ENCODE peak calls at places on chromosomes 5 and 9, in eight cellular contexts. One of them, this sample, is unnamed.

GRCh38 chr5:154430466-154430865 is 15.3 kb upstream of the SAP30L start:
- DNase-seq in astrocyte: no peak
- DNase-seq in neural progenitor cell: no peak
- DNase-seq in K562: no peak
- DNase-seq in SJSA1: no peak
- DNase-seq in CD4-positive, CD25-positive, alpha-beta regulatory T cell: no peak
- DNase-seq in HL-60: no peak
- DNase-seq in Peyer's patch: no peak
- DNase-seq in this sample: no peak

GRCh38 chr9:137619240-137620090 is 660 bp downstream of the EHMT1 start:
- DNase-seq in astrocyte: peak; percentile 28
- DNase-seq in neural progenitor cell: peak; percentile 74
- DNase-seq in K562: peak; percentile 58
- DNase-seq in SJSA1: no peak
- DNase-seq in CD4-positive, CD25-positive, alpha-beta regulatory T cell: peak; percentile 23
- DNase-seq in HL-60: no peak
- DNase-seq in Peyer's patch: peak; percentile 69
- DNase-seq in this sample: peak; percentile 34

GRCh38 chr5:172637122-172637580 is 3.9 kb upstream of the NEURL1B start:
- DNase-seq in astrocyte: no peak
- DNase-seq in neural progenitor cell: no peak
- DNase-seq in K562: no peak
- DNase-seq in SJSA1: no peak
- DNase-seq in CD4-positive, CD25-positive, alpha-beta regulatory T cell: no peak
- DNase-seq in HL-60: no peak
- DNase-seq in Peyer's patch: peak; percentile 89
- DNase-seq in this sample: peak; percentile 80

GRCh38 chr5:180601591-180602480 is 10.5 kb upstream of the SCGB3A1 start:
- DNase-seq in astrocyte: no peak
- DNase-seq in neural progenitor cell: no peak
- DNase-seq in K562: no peak
- DNase-seq in SJSA1: no peak
- DNase-seq in CD4-positive, CD25-positive, alpha-beta regulatory T cell: no peak
- DNase-seq in HL-60: no peak
- DNase-seq in Peyer's patch: peak; percentile 35
- DNase-seq in this sample: no peak

GRCh38 chr9:133824106-133824801 is 86.1 kb upstream of the SARDH start:
- DNase-seq in astrocyte: no peak
- DNase-seq in neural progenitor cell: no peak
- DNase-seq in K562: no peak
- DNase-seq in SJSA1: no peak
- DNase-seq in CD4-positive, CD25-positive, alpha-beta regulatory T cell: no peak
- DNase-seq in HL-60: no peak
- DNase-seq in Peyer's patch: no peak
- DNase-seq in this sample: no peak

GRCh38 chr9:137610944-137611343 is 5.5 kb downstream of the ARRDC1 start:
- DNase-seq in astrocyte: no peak
- DNase-seq in neural progenitor cell: no peak
- DNase-seq in K562: no peak
- DNase-seq in SJSA1: no peak
- DNase-seq in CD4-positive, CD25-positive, alpha-beta regulatory T cell: no peak
- DNase-seq in HL-60: no peak
- DNase-seq in Peyer's patch: no peak
- DNase-seq in this sample: no peak

GRCh38 chr5:96067902-96068614 is 106.4 kb upstream of the ELL2 start:
- DNase-seq in astrocyte: peak; percentile 96
- DNase-seq in neural progenitor cell: no peak
- DNase-seq in K562: peak; percentile 57
- DNase-seq in SJSA1: peak; percentile 81
- DNase-seq in CD4-positive, CD25-positive, alpha-beta regulatory T cell: no peak
- DNase-seq in HL-60: no peak
- DNase-seq in Peyer's patch: peak; percentile 48
- DNase-seq in this sample: peak; percentile 96

GRCh38 chr5:157366741-157367684 is 93.0 kb upstream of the NIPAL4 start:
- DNase-seq in astrocyte: peak; percentile 70
- DNase-seq in neural progenitor cell: peak; percentile 72
- DNase-seq in K562: peak; percentile 28
- DNase-seq in SJSA1: peak; percentile 85
- DNase-seq in CD4-positive, CD25-positive, alpha-beta regulatory T cell: no peak
- DNase-seq in HL-60: no peak
- DNase-seq in Peyer's patch: no peak
- DNase-seq in this sample: no peak

GRCh38 chr9:116549061-116549664 is 137.9 kb upstream of the TRIM32 start:
- DNase-seq in astrocyte: peak; percentile 90
- DNase-seq in neural progenitor cell: no peak
- DNase-seq in K562: peak; percentile 37
- DNase-seq in SJSA1: peak; percentile 77
- DNase-seq in CD4-positive, CD25-positive, alpha-beta regulatory T cell: no peak
- DNase-seq in HL-60: peak; percentile 88
- DNase-seq in Peyer's patch: peak; percentile 54
- DNase-seq in this sample: peak; percentile 81

GRCh38 chr9:91048739-91049138 is 247.1 kb downstream of the SYK start:
- DNase-seq in astrocyte: no peak
- DNase-seq in neural progenitor cell: no peak
- DNase-seq in K562: no peak
- DNase-seq in SJSA1: no peak
- DNase-seq in CD4-positive, CD25-positive, alpha-beta regulatory T cell: no peak
- DNase-seq in HL-60: no peak
- DNase-seq in Peyer's patch: no peak
- DNase-seq in this sample: no peak

GRCh38 chr5:157248771-157249475 is 17.0 kb upstream of the CYFIP2 start:
- DNase-seq in astrocyte: no peak
- DNase-seq in neural progenitor cell: no peak
- DNase-seq in K562: no peak
- DNase-seq in SJSA1: peak; percentile 10
- DNase-seq in CD4-positive, CD25-positive, alpha-beta regulatory T cell: peak; percentile 66
- DNase-seq in HL-60: no peak
- DNase-seq in Peyer's patch: no peak
- DNase-seq in this sample: no peak

GRCh38 chr5:94103507-94104245 is 362.3 kb upstream of the POU5F2 start:
- DNase-seq in astrocyte: no peak
- DNase-seq in neural progenitor cell: no peak
- DNase-seq in K562: peak; percentile 32
- DNase-seq in SJSA1: no peak
- DNase-seq in CD4-positive, CD25-positive, alpha-beta regulatory T cell: no peak
- DNase-seq in HL-60: no peak
- DNase-seq in Peyer's patch: no peak
- DNase-seq in this sample: no peak

GRCh38 chr9:113526841-113527240 is 63.3 kb downstream of the RGS3 start:
- DNase-seq in astrocyte: no peak
- DNase-seq in neural progenitor cell: no peak
- DNase-seq in K562: no peak
- DNase-seq in SJSA1: no peak
- DNase-seq in CD4-positive, CD25-positive, alpha-beta regulatory T cell: no peak
- DNase-seq in HL-60: no peak
- DNase-seq in Peyer's patch: no peak
- DNase-seq in this sample: no peak

GRCh38 chr5:156256644-156257043 is 70.3 kb upstream of the SGCD start:
- DNase-seq in astrocyte: no peak
- DNase-seq in neural progenitor cell: no peak
- DNase-seq in K562: no peak
- DNase-seq in SJSA1: no peak
- DNase-seq in CD4-positive, CD25-positive, alpha-beta regulatory T cell: no peak
- DNase-seq in HL-60: no peak
- DNase-seq in Peyer's patch: no peak
- DNase-seq in this sample: no peak

GRCh38 chr9:70614786-70615565 is 200.5 kb upstream of the KLF9 start:
- DNase-seq in astrocyte: no peak
- DNase-seq in neural progenitor cell: no peak
- DNase-seq in K562: no peak
- DNase-seq in SJSA1: no peak
- DNase-seq in CD4-positive, CD25-positive, alpha-beta regulatory T cell: no peak
- DNase-seq in HL-60: no peak
- DNase-seq in Peyer's patch: no peak
- DNase-seq in this sample: no peak

GRCh38 chr5:170028124-170028523 is 47.8 kb upstream of the INSYN2B start:
- DNase-seq in astrocyte: no peak
- DNase-seq in neural progenitor cell: no peak
- DNase-seq in K562: no peak
- DNase-seq in SJSA1: no peak
- DNase-seq in CD4-positive, CD25-positive, alpha-beta regulatory T cell: no peak
- DNase-seq in HL-60: no peak
- DNase-seq in Peyer's patch: no peak
- DNase-seq in this sample: peak; percentile 45

GRCh38 chr9:94928271-94928670 is 201.8 kb downstream of the AOPEP start:
- DNase-seq in astrocyte: no peak
- DNase-seq in neural progenitor cell: no peak
- DNase-seq in K562: no peak
- DNase-seq in SJSA1: no peak
- DNase-seq in CD4-positive, CD25-positive, alpha-beta regulatory T cell: no peak
- DNase-seq in HL-60: no peak
- DNase-seq in Peyer's patch: no peak
- DNase-seq in this sample: no peak

GRCh38 chr9:94927048-94927761 is 200.7 kb downstream of the AOPEP start:
- DNase-seq in astrocyte: no peak
- DNase-seq in neural progenitor cell: no peak
- DNase-seq in K562: peak; percentile 19
- DNase-seq in SJSA1: no peak
- DNase-seq in CD4-positive, CD25-positive, alpha-beta regulatory T cell: no peak
- DNase-seq in HL-60: no peak
- DNase-seq in Peyer's patch: no peak
- DNase-seq in this sample: no peak

GRCh38 chr9:94927762-94928158 is 201.3 kb downstream of the AOPEP start:
- DNase-seq in astrocyte: no peak
- DNase-seq in neural progenitor cell: no peak
- DNase-seq in K562: no peak
- DNase-seq in SJSA1: no peak
- DNase-seq in CD4-positive, CD25-positive, alpha-beta regulatory T cell: no peak
- DNase-seq in HL-60: no peak
- DNase-seq in Peyer's patch: no peak
- DNase-seq in this sample: no peak

GRCh38 chr9:94925751-94926456 is 199.4 kb downstream of the AOPEP start:
- DNase-seq in astrocyte: no peak
- DNase-seq in neural progenitor cell: no peak
- DNase-seq in K562: no peak
- DNase-seq in SJSA1: no peak
- DNase-seq in CD4-positive, CD25-positive, alpha-beta regulatory T cell: no peak
- DNase-seq in HL-60: no peak
- DNase-seq in Peyer's patch: no peak
- DNase-seq in this sample: peak; percentile 38

GRCh38 chr9:94926457-94926852 is 200.0 kb downstream of the AOPEP start:
- DNase-seq in astrocyte: no peak
- DNase-seq in neural progenitor cell: no peak
- DNase-seq in K562: no peak
- DNase-seq in SJSA1: no peak
- DNase-seq in CD4-positive, CD25-positive, alpha-beta regulatory T cell: no peak
- DNase-seq in HL-60: no peak
- DNase-seq in Peyer's patch: no peak
- DNase-seq in this sample: no peak
- H3K27ac ChIP-seq in astrocyte: no peak overlapping the region
- H3K27ac ChIP-seq in neural progenitor cell: no peak overlapping the region
- H3K27ac ChIP-seq in K562: no peak overlapping the region
- H3K27ac ChIP-seq in SJSA1: no peak overlapping the region
- H3K27ac ChIP-seq in CD4-positive, CD25-positive, alpha-beta regulatory T cell: no peak overlapping the region
- H3K27ac ChIP-seq in HL-60: no peak overlapping the region
- H3K27ac ChIP-seq in Peyer's patch: no peak overlapping the region
- H3K27ac ChIP-seq in this sample: peak overlapping the region; percentile 8

DNA sequence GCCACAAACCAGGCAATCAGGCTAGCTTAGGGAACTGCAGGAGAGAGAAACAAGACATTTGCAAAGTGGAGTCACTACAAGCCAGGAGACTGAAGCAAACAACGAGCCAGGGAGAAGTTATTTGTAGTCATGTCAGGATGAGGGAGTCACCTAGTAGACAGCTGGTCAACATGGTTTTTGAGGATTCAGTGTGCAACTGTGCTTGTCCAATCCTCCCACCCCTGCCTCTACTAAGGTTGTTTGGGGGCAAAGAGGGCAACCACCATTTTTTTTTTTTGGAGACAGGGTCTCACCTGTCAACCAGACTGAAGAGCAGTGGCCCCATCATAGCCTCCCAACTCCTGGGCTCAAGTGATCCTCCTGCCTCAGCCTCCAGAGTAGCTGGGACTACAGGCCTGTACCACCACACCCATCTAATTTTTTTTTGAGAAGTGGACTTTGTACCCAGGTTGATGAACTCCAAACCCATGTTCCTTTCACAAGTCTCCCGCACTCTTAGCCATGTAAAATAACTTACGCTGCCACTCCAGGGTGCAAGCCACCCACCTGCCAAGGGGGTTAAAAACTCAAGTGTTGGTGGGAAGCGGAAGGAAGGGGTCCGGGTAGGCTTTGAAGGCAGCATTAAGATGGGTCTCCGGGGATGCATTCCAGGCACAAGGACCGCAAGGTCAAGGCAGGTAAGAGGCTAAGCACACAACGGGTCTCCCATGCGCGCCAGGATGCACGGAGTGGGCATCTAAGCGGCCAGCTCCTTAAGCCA is 995 bp downstream of the RPL35 start:
- DNase-seq in astrocyte: no peak
- DNase-seq in neural progenitor cell: no peak
- DNase-seq in K562: no peak
- DNase-seq in SJSA1: no peak
- DNase-seq in CD4-positive, CD25-positive, alpha-beta regulatory T cell: no peak
- DNase-seq in HL-60: no peak
- DNase-seq in Peyer's patch: no peak
- DNase-seq in this sample: no peak
- H3K27ac ChIP-seq in astrocyte: peak overlapping the region; percentile 90
- H3K27ac ChIP-seq in neural progenitor cell: no peak overlapping the region
- H3K27ac ChIP-seq in K562: peak overlapping the region; percentile 94
- H3K27ac ChIP-seq in SJSA1: peak overlapping the region; percentile 91
- H3K27ac ChIP-seq in CD4-positive, CD25-positive, alpha-beta regulatory T cell: peak overlapping the region; percentile 93
- H3K27ac ChIP-seq in HL-60: peak overlapping the region; percentile 98
- H3K27ac ChIP-seq in Peyer's patch: peak overlapping the region; percentile 91
- H3K27ac ChIP-seq in this sample: peak overlapping the region; percentile 89

DNA sequence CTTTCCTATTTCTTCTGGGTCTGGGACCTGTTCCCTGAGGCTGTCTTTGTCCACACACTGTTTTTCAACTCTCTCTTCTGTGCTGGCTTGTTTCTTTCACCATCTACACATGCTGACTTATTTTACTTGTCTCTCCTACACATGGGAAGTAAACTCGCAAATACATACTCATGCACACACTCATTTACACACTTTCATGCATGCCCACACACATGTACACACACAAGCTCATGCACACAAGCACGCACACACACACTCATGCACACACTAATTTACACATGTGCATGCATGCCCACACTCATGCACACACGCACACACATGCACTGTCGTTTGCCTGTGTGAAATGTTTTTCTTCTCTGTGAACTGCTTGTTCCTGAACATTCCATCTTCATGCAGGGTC is 169.0 kb downstream of the IRX2 start:
- DNase-seq in astrocyte: no peak
- DNase-seq in neural progenitor cell: no peak
- DNase-seq in K562: no peak
- DNase-seq in SJSA1: no peak
- DNase-seq in CD4-positive, CD25-positive, alpha-beta regulatory T cell: no peak
- DNase-seq in HL-60: no peak
- DNase-seq in Peyer's patch: no peak
- DNase-seq in this sample: no peak
- H3K27ac ChIP-seq in astrocyte: no peak overlapping the region
- H3K27ac ChIP-seq in neural progenitor cell: no peak overlapping the region
- H3K27ac ChIP-seq in K562: no peak overlapping the region
- H3K27ac ChIP-seq in SJSA1: no peak overlapping the region
- H3K27ac ChIP-seq in CD4-positive, CD25-positive, alpha-beta regulatory T cell: no peak overlapping the region
- H3K27ac ChIP-seq in HL-60: no peak overlapping the region
- H3K27ac ChIP-seq in Peyer's patch: no peak overlapping the region
- H3K27ac ChIP-seq in this sample: no peak overlapping the region

DNA sequence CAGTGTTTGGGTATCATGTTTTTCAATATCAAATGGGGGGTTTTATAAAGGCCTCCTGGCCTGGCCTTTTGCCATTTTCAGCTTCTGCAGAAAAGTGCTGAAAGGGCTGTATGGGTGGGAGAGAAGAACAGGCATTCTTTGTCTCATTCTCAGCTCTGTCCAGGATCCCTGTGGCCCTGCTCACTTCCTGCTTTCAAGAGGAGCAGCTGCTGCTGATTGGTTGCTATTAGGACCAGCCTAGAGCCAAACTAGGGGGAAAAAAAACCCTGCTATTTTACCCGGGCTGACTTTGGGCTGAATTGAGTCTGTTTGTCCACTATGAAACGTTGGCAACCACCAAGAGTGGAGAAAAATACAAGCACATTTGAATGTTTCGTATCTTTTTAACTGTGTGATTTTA is 117.1 kb downstream of the CMYA5 start:
- DNase-seq in astrocyte: no peak
- DNase-seq in neural progenitor cell: no peak
- DNase-seq in K562: peak; percentile 18
- DNase-seq in SJSA1: no peak
- DNase-seq in CD4-positive, CD25-positive, alpha-beta regulatory T cell: no peak
- DNase-seq in HL-60: no peak
- DNase-seq in Peyer's patch: no peak
- DNase-seq in this sample: no peak
- H3K27ac ChIP-seq in astrocyte: no peak overlapping the region
- H3K27ac ChIP-seq in neural progenitor cell: no peak overlapping the region
- H3K27ac ChIP-seq in K562: no peak overlapping the region
- H3K27ac ChIP-seq in SJSA1: no peak overlapping the region
- H3K27ac ChIP-seq in CD4-positive, CD25-positive, alpha-beta regulatory T cell: no peak overlapping the region
- H3K27ac ChIP-seq in HL-60: no peak overlapping the region
- H3K27ac ChIP-seq in Peyer's patch: no peak overlapping the region
- H3K27ac ChIP-seq in this sample: no peak overlapping the region

This sample was measured in foreskin keratinocyte.